ENCODE peak calls at places on chromosomes 5 and 9, in six cellular contexts. P, W, O, M, Q and Y are unnamed samples.

GRCh38 chr9:18268381-18268780 is 205.6 kb upstream of the ADAMTSL1 start:
- DNase-seq in M (peak; percentile 79), P (peak; percentile 85), O (peak; percentile 26), W (no peak), Q (no peak), Y (peak; percentile 58)

GRCh38 chr9:20558609-20559016 is 63.7 kb downstream of the MLLT3 start:
- DNase-seq in P (peak; percentile 94), W (no peak), O (peak; percentile 61), Q (no peak), M (peak; percentile 66), Y (no peak)

GRCh38 chr5:62168882-62169281 is 137.1 kb upstream of the KIF2A start:
- DNase-seq in M (no peak), O (no peak), P (no peak), W (no peak), Q (no peak), Y (no peak)

GRCh38 chr5:141779642-141780041 is 97.6 kb upstream of the ARAP3 start:
- DNase-seq in W (no peak), Q (no peak), P (peak; percentile 69), M (peak; percentile 30), O (no peak), Y (no peak)

GRCh38 chr5:77086611-77087483 is at the start of gene ZBED3:
- DNase-seq in O (peak; percentile 79), M (peak; percentile 90), W (no peak), P (peak; percentile 54), Q (peak; percentile 86), Y (peak; percentile 79)

GRCh38 chr9:17578911-17579793 is at the start of gene SH3GL2:
- DNase-seq in O (no peak), P (peak; percentile 35), W (no peak), Q (peak; percentile 73), M (peak; percentile 27), Y (no peak)

GRCh38 chr5:74402553-74402952 is 238.0 kb downstream of the ENC1 start:
- DNase-seq in Q (peak; percentile 66), W (no peak), M (no peak), O (no peak), P (no peak), Y (no peak)

GRCh38 chr9:79757906-79758669 is 186.3 kb downstream of the TLE4 start:
- DNase-seq in M (peak; percentile 27), P (no peak), W (no peak), O (no peak), Q (no peak), Y (no peak)

GRCh38 chr9:75109210-75109839 is 21.0 kb downstream of the OSTF1 start:
- DNase-seq in W (no peak), Q (no peak), O (no peak), P (no peak), M (no peak), Y (no peak)

GRCh38 chr9:114811301-114811700 is 5.5 kb upstream of the TNFSF15 start:
- DNase-seq in Q (no peak), P (peak; percentile 83), W (no peak), M (peak; percentile 80), O (no peak), Y (peak; percentile 58)

GRCh38 chr5:101084353-101084752 is 181.3 kb upstream of the ST8SIA4 start:
- DNase-seq in M (no peak), P (no peak), W (no peak), O (no peak), Q (no peak), Y (no peak)

GRCh38 chr5:90682278-90682677 is 123.7 kb downstream of the ADGRV1 start:
- DNase-seq in W (no peak), Q (no peak), P (no peak), M (no peak), O (no peak), Y (no peak)

GRCh38 chr5:170538970-170539586 is 35.3 kb downstream of the KCNIP1 start:
- DNase-seq in O (no peak), Q (no peak), M (no peak), P (no peak), W (no peak), Y (no peak)

GRCh38 chr9:89606567-89607311 is 1.9 kb downstream of the GADD45G start:
- DNase-seq in P (peak; percentile 24), O (no peak), W (no peak), M (peak; percentile 43), Q (peak; percentile 74), Y (peak; percentile 84)

GRCh38 chr9:113657765-113658564 is 194.4 kb downstream of the RGS3 start:
- DNase-seq in O (peak; percentile 64), W (peak; percentile 64), M (peak; percentile 88), P (peak; percentile 67), Q (peak; percentile 86), Y (peak; percentile 86)

GRCh38 chr5:75062925-75063531 is 10.7 kb upstream of the GCNT4 start:
- DNase-seq in Q (no peak), M (no peak), W (no peak), P (no peak), O (no peak), Y (no peak)

GRCh38 chr9:76733096-76733495 is 31.1 kb upstream of the PCA3 start:
- DNase-seq in Q (no peak), P (no peak), W (no peak), M (no peak), O (no peak), Y (no peak)

GRCh38 chr5:102891175-102891574 is 136.1 kb downstream of the PAM start:
- DNase-seq in W (no peak), Q (no peak), M (no peak), O (no peak), P (no peak), Y (no peak)

GRCh38 chr9:18824095-18824666 is 208.8 kb downstream of the SAXO1 start:
- DNase-seq in P (peak; percentile 15), O (no peak), M (peak; percentile 35), Q (no peak), W (no peak), Y (no peak)

GRCh38 chr5:32458799-32459400 is 14.4 kb upstream of the ZFR start:
- DNase-seq in Q (no peak), P (no peak), W (no peak), O (no peak), M (no peak), Y (no peak)

GRCh38 chr9:34636791-34637355 is 714 bp downstream of the SIGMAR1 start:
- DNase-seq in Q (no peak), M (peak; percentile 49), W (no peak), O (no peak), P (no peak), Y (peak; percentile 31)

GRCh38 chr5:128596071-128596470 is 58.0 kb upstream of the FBN2 start:
- DNase-seq in M (peak; percentile 67), W (no peak), Q (no peak), O (no peak), P (no peak), Y (peak; percentile 12)

GRCh38 chr9:116669296-116669695 is 17.8 kb upstream of the TRIM32 start:
- DNase-seq in W (no peak), M (no peak), O (peak; percentile 7), P (no peak), Q (no peak), Y (no peak)

GRCh38 chr5:57185301-57185700 is 11.4 kb downstream of the GPBP1 start:
- DNase-seq in P (no peak), M (no peak), W (no peak), O (no peak), Q (no peak), Y (no peak)

GRCh38 chr5:57177479-57178156 is 3.8 kb downstream of the GPBP1 start:
- DNase-seq in O (no peak), P (no peak), M (no peak), Q (no peak), W (no peak), Y (no peak)

GRCh38 chr5:57184322-57184721 is 10.5 kb downstream of the GPBP1 start:
- DNase-seq in Q (no peak), O (no peak), W (no peak), M (no peak), P (no peak), Y (no peak)

GRCh38 chr5:57179262-57179960 is 5.6 kb downstream of the GPBP1 start:
- DNase-seq in P (peak; percentile 20), M (no peak), Q (no peak), W (no peak), O (no peak), Y (no peak)

DNA sequence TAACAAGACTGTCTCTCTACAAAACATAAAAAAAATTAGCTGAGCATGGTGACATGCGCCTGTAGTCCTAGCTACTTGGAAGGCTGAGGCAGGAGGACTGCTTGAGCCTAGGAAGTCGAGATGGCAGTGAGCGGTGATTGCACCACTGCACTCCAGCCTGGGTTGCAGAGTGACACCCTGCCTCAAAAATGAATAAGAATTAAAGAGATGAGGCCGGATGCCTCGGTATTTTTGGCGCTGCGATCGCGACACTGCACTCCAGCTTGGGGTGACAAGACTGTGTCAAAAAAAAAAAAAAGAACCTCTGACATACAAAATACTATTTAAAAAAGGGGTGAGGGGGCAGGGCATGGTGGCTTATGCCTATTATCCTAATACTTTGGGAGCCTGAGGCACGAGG is 7.3 kb downstream of the GPBP1 start:
- DNase-seq in Q (no peak), O (no peak), W (no peak), M (no peak), P (no peak), Y (no peak)
- H3K4me1 ChIP-seq in Q (peaks cover 85% of the 10 kb centered on the region), O (peaks cover 15% of the 10 kb centered on the region), W (peaks cover 41% of the 10 kb centered on the region), M (peaks cover 22% of the 10 kb centered on the region), P (peaks cover 18% of the 10 kb centered on the region), Y (peaks cover 9% of the 10 kb centered on the region)

DNA sequence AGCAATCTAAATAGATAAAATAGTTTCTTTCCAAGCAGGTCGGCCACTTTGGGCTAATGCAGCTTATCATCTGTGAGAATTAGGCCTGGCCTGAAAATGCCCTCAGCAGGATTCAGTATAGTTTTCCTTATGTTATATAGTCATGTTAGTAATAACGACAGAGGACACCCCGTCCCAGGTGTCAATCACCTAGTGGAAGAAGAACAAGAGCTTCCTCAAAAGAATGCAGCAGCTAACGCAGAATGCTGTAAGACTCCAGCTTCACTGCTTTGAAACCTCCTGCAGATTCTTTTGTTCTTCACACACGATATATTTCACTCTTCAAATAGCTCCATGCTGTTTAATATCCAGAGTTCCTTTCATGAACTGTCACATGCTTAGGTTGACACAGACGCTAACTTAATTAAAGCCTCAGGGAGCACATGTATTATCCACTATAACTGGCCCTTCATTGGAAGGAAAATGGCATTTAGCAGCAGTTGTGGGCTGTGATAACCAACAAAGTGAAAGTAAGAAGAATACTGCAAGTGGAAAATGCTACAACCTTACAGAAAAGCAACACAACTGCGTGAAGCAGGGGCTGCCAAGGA is 387.6 kb downstream of the PLK2 start:
- DNase-seq in M (peak; percentile 25), W (no peak), Q (no peak), P (no peak), O (peak; percentile 16), Y (no peak)
- H3K4me3 ChIP-seq in M (no peak overlapping the region), W (peak overlapping the region; percentile 11), Q (no peak overlapping the region), P (no peak overlapping the region), O (peak overlapping the region; percentile 6), Y (no peak overlapping the region)

GRCh38 chr9:136627703-136628102 is 35.0 kb upstream of the EGFL7 start:
- DNase-seq in W (no peak), M (no peak), P (no peak), O (no peak), Q (no peak), Y (no peak)
- H3K4me1 ChIP-seq in W (peaks cover 40% of the 10 kb centered on the region), M (peaks cover 24% of the 10 kb centered on the region), P (peaks cover 30% of the 10 kb centered on the region), O (peaks cover 44% of the 10 kb centered on the region), Q (peaks cover 63% of the 10 kb centered on the region), Y (peaks cover 38% of the 10 kb centered on the region)

DNA sequence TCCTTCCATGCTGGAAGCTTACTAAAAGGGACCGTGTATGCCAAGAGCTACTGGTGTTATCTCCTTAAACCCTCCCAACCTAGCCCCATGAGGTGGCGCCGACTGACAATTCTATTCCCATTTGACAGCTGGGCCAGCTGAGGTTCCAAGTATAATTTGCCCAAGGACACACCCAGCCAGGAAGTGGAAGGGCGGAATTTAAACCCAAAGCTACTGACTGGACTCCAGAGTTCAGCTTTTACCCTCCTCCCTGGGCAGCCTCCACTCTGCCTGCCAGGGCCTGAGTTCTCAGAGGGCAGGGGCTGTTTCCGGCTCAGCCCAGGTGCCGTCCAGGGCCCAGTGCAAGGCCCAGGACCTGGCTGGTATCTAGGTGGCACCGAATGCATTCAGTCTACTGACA is 71.8 kb downstream of the C9orf50 start:
- DNase-seq in P (no peak), O (no peak), W (no peak), M (no peak), Q (no peak), Y (no peak)
- H3K4me3 ChIP-seq in P (no peak overlapping the region), O (no peak overlapping the region), W (peak overlapping the region; percentile 68), M (no peak overlapping the region), Q (no peak overlapping the region), Y (no peak overlapping the region)